ENCODE peak calls at places on chromosome 2, in ten cellular contexts. One of them, this sample, is unnamed.

GRCh38 chr2:109166811-109167210 is 37.8 kb downstream of the SH3RF3 start:
- DNase-seq in T47D: no peak
- DNase-seq in GM10248: no peak
- DNase-seq in GM13977: no peak
- DNase-seq in NCI-H1417: peak; percentile 59
- DNase-seq in tibial artery: no peak
- DNase-seq in ascending aorta: no peak
- DNase-seq in naive thymus-derived CD8-positive, alpha-beta T cell: no peak
- DNase-seq in activated naive CD4-positive, alpha-beta T cell: no peak
- DNase-seq in GM12892: no peak
- DNase-seq in this sample: no peak

GRCh38 chr2:10328667-10329583 is 26.2 kb downstream of the HPCAL1 start:
- DNase-seq in T47D: no peak
- DNase-seq in GM10248: no peak
- DNase-seq in GM13977: no peak
- DNase-seq in NCI-H1417: no peak
- DNase-seq in tibial artery: no peak
- DNase-seq in ascending aorta: no peak
- DNase-seq in naive thymus-derived CD8-positive, alpha-beta T cell: no peak
- DNase-seq in activated naive CD4-positive, alpha-beta T cell: no peak
- DNase-seq in GM12892: no peak
- DNase-seq in this sample: no peak

GRCh38 chr2:205976120-205976814 is 109.7 kb downstream of the INO80D start:
- DNase-seq in T47D: no peak
- DNase-seq in GM10248: no peak
- DNase-seq in GM13977: no peak
- DNase-seq in NCI-H1417: no peak
- DNase-seq in tibial artery: no peak
- DNase-seq in ascending aorta: no peak
- DNase-seq in naive thymus-derived CD8-positive, alpha-beta T cell: no peak
- DNase-seq in activated naive CD4-positive, alpha-beta T cell: no peak
- DNase-seq in GM12892: no peak
- DNase-seq in this sample: no peak

GRCh38 chr2:239811001-239811798 is 213.9 kb downstream of the NDUFA10 start:
- DNase-seq in T47D: no peak
- DNase-seq in GM10248: no peak
- DNase-seq in GM13977: no peak
- DNase-seq in NCI-H1417: no peak
- DNase-seq in tibial artery: peak; percentile 20
- DNase-seq in ascending aorta: no peak
- DNase-seq in naive thymus-derived CD8-positive, alpha-beta T cell: no peak
- DNase-seq in activated naive CD4-positive, alpha-beta T cell: no peak
- DNase-seq in GM12892: no peak
- DNase-seq in this sample: no peak

GRCh38 chr2:20615466-20616241 is 35.2 kb downstream of the HS1BP3 start:
- DNase-seq in T47D: no peak
- DNase-seq in GM10248: no peak
- DNase-seq in GM13977: no peak
- DNase-seq in NCI-H1417: no peak
- DNase-seq in tibial artery: peak; percentile 47
- DNase-seq in ascending aorta: peak; percentile 6
- DNase-seq in naive thymus-derived CD8-positive, alpha-beta T cell: no peak
- DNase-seq in activated naive CD4-positive, alpha-beta T cell: no peak
- DNase-seq in GM12892: peak; percentile 6
- DNase-seq in this sample: no peak

GRCh38 chr2:233542507-233542906 is 24.1 kb downstream of the USP40 start:
- DNase-seq in T47D: no peak
- DNase-seq in GM10248: no peak
- DNase-seq in GM13977: no peak
- DNase-seq in NCI-H1417: no peak
- DNase-seq in tibial artery: peak; percentile 57
- DNase-seq in ascending aorta: no peak
- DNase-seq in naive thymus-derived CD8-positive, alpha-beta T cell: no peak
- DNase-seq in activated naive CD4-positive, alpha-beta T cell: no peak
- DNase-seq in GM12892: no peak
- DNase-seq in this sample: no peak

GRCh38 chr2:191304939-191305875 is 60.0 kb downstream of the MYO1B start:
- DNase-seq in T47D: no peak
- DNase-seq in GM10248: no peak
- DNase-seq in GM13977: no peak
- DNase-seq in NCI-H1417: no peak
- DNase-seq in tibial artery: peak; percentile 68
- DNase-seq in ascending aorta: no peak
- DNase-seq in naive thymus-derived CD8-positive, alpha-beta T cell: no peak
- DNase-seq in activated naive CD4-positive, alpha-beta T cell: no peak
- DNase-seq in GM12892: no peak
- DNase-seq in this sample: no peak

GRCh38 chr2:196925445-196925767 is 1.1 kb downstream of the PGAP1 start:
- DNase-seq in T47D: no peak
- DNase-seq in GM10248: no peak
- DNase-seq in GM13977: no peak
- DNase-seq in NCI-H1417: no peak
- DNase-seq in tibial artery: no peak
- DNase-seq in ascending aorta: no peak
- DNase-seq in naive thymus-derived CD8-positive, alpha-beta T cell: no peak
- DNase-seq in activated naive CD4-positive, alpha-beta T cell: no peak
- DNase-seq in GM12892: no peak
- DNase-seq in this sample: no peak

GRCh38 chr2:27356056-27356381 is 545 bp downstream of the GTF3C2 start:
- DNase-seq in T47D: no peak
- DNase-seq in GM10248: no peak
- DNase-seq in GM13977: peak; percentile 68
- DNase-seq in NCI-H1417: no peak
- DNase-seq in tibial artery: peak; percentile 53
- DNase-seq in ascending aorta: no peak
- DNase-seq in naive thymus-derived CD8-positive, alpha-beta T cell: no peak
- DNase-seq in activated naive CD4-positive, alpha-beta T cell: no peak
- DNase-seq in GM12892: no peak
- DNase-seq in this sample: no peak

GRCh38 chr2:8654041-8654440 is 27.8 kb upstream of the ID2 start:
- DNase-seq in T47D: no peak
- DNase-seq in GM10248: no peak
- DNase-seq in GM13977: no peak
- DNase-seq in NCI-H1417: no peak
- DNase-seq in tibial artery: no peak
- DNase-seq in ascending aorta: no peak
- DNase-seq in naive thymus-derived CD8-positive, alpha-beta T cell: no peak
- DNase-seq in activated naive CD4-positive, alpha-beta T cell: no peak
- DNase-seq in GM12892: no peak
- DNase-seq in this sample: no peak

GRCh38 chr2:176115883-176116813 is at the start of gene HOXD10:
- DNase-seq in T47D: no peak
- DNase-seq in GM10248: no peak
- DNase-seq in GM13977: no peak
- DNase-seq in NCI-H1417: no peak
- DNase-seq in tibial artery: no peak
- DNase-seq in ascending aorta: no peak
- DNase-seq in naive thymus-derived CD8-positive, alpha-beta T cell: no peak
- DNase-seq in activated naive CD4-positive, alpha-beta T cell: no peak
- DNase-seq in GM12892: no peak
- DNase-seq in this sample: no peak

GRCh38 chr2:195343942-195344530 is 313.0 kb upstream of the SLC39A10 start:
- DNase-seq in T47D: no peak
- DNase-seq in GM10248: no peak
- DNase-seq in GM13977: no peak
- DNase-seq in NCI-H1417: no peak
- DNase-seq in tibial artery: no peak
- DNase-seq in ascending aorta: no peak
- DNase-seq in naive thymus-derived CD8-positive, alpha-beta T cell: no peak
- DNase-seq in activated naive CD4-positive, alpha-beta T cell: no peak
- DNase-seq in GM12892: no peak
- DNase-seq in this sample: no peak

GRCh38 chr2:226187601-226188000 is 612.0 kb downstream of the IRS1 start:
- DNase-seq in T47D: no peak
- DNase-seq in GM10248: no peak
- DNase-seq in GM13977: no peak
- DNase-seq in NCI-H1417: no peak
- DNase-seq in tibial artery: no peak
- DNase-seq in ascending aorta: no peak
- DNase-seq in naive thymus-derived CD8-positive, alpha-beta T cell: no peak
- DNase-seq in activated naive CD4-positive, alpha-beta T cell: no peak
- DNase-seq in GM12892: no peak
- DNase-seq in this sample: no peak

GRCh38 chr2:34365937-34366336 is 766.8 kb upstream of the FAM98A start:
- DNase-seq in T47D: no peak
- DNase-seq in GM10248: no peak
- DNase-seq in GM13977: no peak
- DNase-seq in NCI-H1417: no peak
- DNase-seq in tibial artery: no peak
- DNase-seq in ascending aorta: no peak
- DNase-seq in naive thymus-derived CD8-positive, alpha-beta T cell: no peak
- DNase-seq in activated naive CD4-positive, alpha-beta T cell: no peak
- DNase-seq in GM12892: no peak
- DNase-seq in this sample: no peak

This sample was measured in naive B cell.